ENCODE peak calls at places on chromosome 15, in nine cellular contexts. S is brain microvascular endothelial cell, E is fibroblast of lung, F is fibroblast of villous mesenchyme, M is tibial artery, R is GM12864, N is transverse colon, T is astrocyte, C is epithelial cell of esophagus. K is an unnamed sample.

GRCh38 chr15:70342554-70343548 is 245.1 kb upstream of the TLE3 start:
- DNase-seq in F (no peak), M (no peak), R (no peak), E (no peak), N (no peak), C (no peak), T (no peak), S (no peak), K (no peak)

GRCh38 chr15:69056365-69056764 is 41.9 kb downstream of the NOX5 start:
- DNase-seq in N (no peak), F (no peak), T (no peak), M (no peak), R (no peak), E (no peak), C (peak; percentile 73), S (no peak), K (no peak)

GRCh38 chr15:83873966-83874365 is 220.0 kb downstream of the ADAMTSL3 start:
- DNase-seq in C (no peak), S (no peak), T (peak; percentile 20), R (no peak), F (no peak), N (no peak), M (no peak), E (no peak), K (no peak)

GRCh38 chr15:77464129-77464865 is 43.6 kb downstream of the HMG20A start:
- DNase-seq in S (no peak), N (no peak), R (no peak), E (no peak), M (no peak), F (no peak), C (peak; percentile 5), T (no peak), K (no peak)

GRCh38 chr15:30023798-30024295 is 58.9 kb upstream of the GOLGA8J start:
- DNase-seq in T (peak; percentile 16), E (peak; percentile 49), F (peak; percentile 45), M (no peak), R (no peak), S (peak; percentile 66), N (no peak), C (peak; percentile 27), K (peak; percentile 22)

GRCh38 chr15:34335176-34335575 is 2.4 kb downstream of the SLC12A6 start:
- DNase-seq in M (no peak), E (no peak), F (no peak), S (no peak), T (no peak), C (peak; percentile 46), N (no peak), R (no peak), K (no peak)

GRCh38 chr15:47820780-47821319 is 103.5 kb downstream of the SEMA6D start:
- DNase-seq in R (no peak), N (no peak), F (peak; percentile 75), S (peak; percentile 89), T (peak; percentile 94), C (peak; percentile 91), M (no peak), E (peak; percentile 92), K (no peak)

GRCh38 chr15:31179683-31180082 is 78.2 kb upstream of the TRPM1 start:
- DNase-seq in N (no peak), R (no peak), M (no peak), C (no peak), E (no peak), F (no peak), T (no peak), S (no peak), K (no peak)

GRCh38 chr15:85463273-85463937 is 83.0 kb downstream of the AKAP13 start:
- DNase-seq in E (no peak), M (no peak), R (no peak), N (no peak), C (no peak), S (no peak), T (no peak), F (no peak), K (no peak)

DNA sequence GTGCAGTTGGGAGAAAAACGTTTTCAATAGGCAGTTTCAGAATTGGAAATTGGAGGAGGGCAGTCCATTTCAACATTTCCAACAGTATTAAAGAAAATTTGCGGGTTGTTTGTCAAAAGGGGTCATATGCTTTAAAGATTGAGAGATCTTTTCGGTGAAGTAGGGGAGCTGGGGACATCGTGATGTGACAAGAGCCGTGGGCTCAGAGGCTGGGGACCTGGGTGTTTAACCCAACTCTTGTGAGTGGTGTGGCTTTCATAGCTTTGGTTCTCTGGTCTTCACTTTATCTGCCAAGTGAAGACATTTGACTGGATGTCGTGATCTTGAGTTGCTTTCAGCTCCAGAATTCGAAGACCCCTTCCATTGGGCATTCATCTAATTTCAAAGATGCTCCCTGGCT is 133.2 kb downstream of the PGPEP1L start:
- DNase-seq in C (no peak), S (no peak), F (no peak), T (no peak), M (no peak), R (no peak), N (no peak), E (no peak), K (no peak)
- H3K4me3 ChIP-seq in C (no peak overlapping the region), S (no peak overlapping the region), F (peak overlapping the region; percentile 32), T (peak overlapping the region; percentile 43), M (peak overlapping the region; percentile 22), R (no peak overlapping the region), N (no peak overlapping the region), E (no peak overlapping the region), K (no peak overlapping the region)

DNA sequence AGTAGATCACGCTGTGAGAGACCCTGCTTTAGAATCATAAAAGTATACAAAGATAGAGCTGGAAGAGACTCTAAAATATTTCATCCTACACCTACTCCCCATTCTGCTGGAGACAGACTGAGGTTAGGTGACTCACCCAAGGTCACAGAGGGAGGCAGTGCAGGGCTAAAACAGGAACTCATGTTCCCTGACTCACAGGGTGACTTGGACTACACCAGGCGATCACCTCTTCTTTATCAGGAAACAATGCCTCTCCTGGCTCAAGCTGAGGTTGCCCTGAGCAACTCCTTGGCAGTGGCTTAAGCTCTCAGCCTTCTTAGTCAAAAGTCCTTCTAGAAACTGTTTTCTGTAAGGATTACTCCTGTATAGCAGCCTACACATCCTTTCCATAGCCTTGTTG is 26.4 kb upstream of the TNFAIP8L3 start:
- DNase-seq in E (peak; percentile 88), T (peak; percentile 99), N (no peak), C (peak; percentile 93), M (peak; percentile 65), S (peak; percentile 97), F (peak; percentile 78), R (no peak), K (no peak)
- TF ChIP-seq CTCF in E (no peak), T (no peak), N (no peak), C (no peak), M (no peak), S (no peak), F (no peak), R (no peak), K (no peak)

GRCh38 chr15:41857316-41857715 is 18.7 kb downstream of the PLA2G4B start:
- DNase-seq in E (no peak), F (no peak), S (no peak), C (no peak), N (no peak), M (no peak), R (no peak), T (no peak), K (no peak)
- H3K4me3 ChIP-seq in E (no peak overlapping the region), F (no peak overlapping the region), S (no peak overlapping the region), C (no peak overlapping the region), N (no peak overlapping the region), M (no peak overlapping the region), R (no peak overlapping the region), T (no peak overlapping the region), K (no peak overlapping the region)

DNA sequence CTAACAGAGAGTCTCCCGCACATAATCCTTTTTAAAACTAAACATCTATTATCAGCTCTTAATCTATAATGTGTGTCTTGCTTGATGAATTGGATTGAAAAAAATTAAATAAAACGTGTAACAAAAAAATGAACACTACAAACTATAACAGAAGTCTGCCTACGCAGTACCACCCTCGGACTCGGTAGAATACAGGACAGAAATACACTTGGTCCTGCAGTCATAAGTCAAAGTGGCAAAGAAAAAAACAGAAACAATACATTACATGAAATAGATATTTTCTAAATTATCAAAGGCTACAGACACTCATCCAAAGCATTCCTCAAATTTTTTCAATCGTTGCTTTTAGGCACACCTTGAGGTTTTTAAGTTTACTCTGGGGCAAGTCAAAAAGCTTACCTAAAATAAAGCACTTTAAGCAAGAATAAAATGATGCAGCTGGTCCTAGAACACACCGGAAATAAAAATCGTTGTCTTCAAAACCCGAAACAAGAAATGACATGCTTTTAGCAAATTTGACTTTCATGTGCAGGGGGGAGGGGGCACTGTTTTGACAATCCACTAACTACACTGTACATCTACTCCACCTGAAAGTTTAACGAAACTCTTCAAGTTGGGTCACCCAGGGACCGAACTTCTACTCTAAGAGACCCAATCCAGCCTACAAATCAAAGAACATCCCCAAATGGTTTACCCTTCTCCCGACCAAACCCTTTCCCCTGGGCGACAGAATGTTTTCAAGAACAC is 1.3 kb downstream of the ADAM10 start:
- DNase-seq in E (no peak), F (no peak), N (no peak), S (no peak), T (no peak), C (no peak), M (no peak), R (no peak), K (no peak)
- TF ChIP-seq CTCF in E (no peak), F (no peak), N (no peak), S (no peak), T (no peak), C (no peak), M (no peak), R (no peak), K (no peak)

GRCh38 chr15:79311901-79312553 is 1.1 kb downstream of the TMED3 start:
- DNase-seq in S (no peak), M (no peak), N (no peak), T (no peak), R (no peak), F (no peak), C (no peak), E (no peak), K (no peak)

GRCh38 chr15:79308874-79309273 is 2.0 kb upstream of the TMED3 start:
- DNase-seq in N (no peak), T (no peak), E (no peak), F (no peak), M (no peak), C (no peak), S (no peak), R (no peak), K (no peak)

GRCh38 chr15:79310612-79310984 is 314 bp upstream of the TMED3 start:
- DNase-seq in T (peak; percentile 18), E (peak; percentile 40), F (peak; percentile 19), R (no peak), M (no peak), C (peak; percentile 27), S (peak; percentile 7), N (no peak), K (no peak)

GRCh38 chr15:79314186-79314585 is 3.3 kb downstream of the TMED3 start:
- DNase-seq in S (no peak), M (no peak), F (no peak), N (no peak), T (no peak), C (no peak), E (no peak), R (no peak), K (no peak)

GRCh38 chr15:79310985-79311900 is at the start of gene TMED3:
- DNase-seq in S (peak; percentile 77), T (peak; percentile 76), M (peak; percentile 37), N (peak; percentile 79), E (peak; percentile 88), C (peak; percentile 83), R (peak; percentile 73), F (peak; percentile 89), K (no peak)
- H3K4me3 ChIP-seq in S (peak within 1 kb of the TSS; percentile 93), T (peak within 1 kb of the TSS; percentile 95), M (peak within 1 kb of the TSS; percentile 81), N (peak within 1 kb of the TSS; percentile 66), E (peak within 1 kb of the TSS; percentile 97), C (peak within 1 kb of the TSS; percentile 90), R (peak within 1 kb of the TSS; percentile 99), F (peak within 1 kb of the TSS; percentile 95), K (peak within 1 kb of the TSS; percentile 91)